ENCODE peak calls at places on chromosomes 3 and 15, in seven cellular contexts. One of them, this sample, is unnamed.

GRCh38 chr15:89206908-89207331 is 14.5 kb downstream of the RLBP1 start:
- DNase-seq in stomach: peak; percentile 78
- DNase-seq in esophagus muscularis mucosa: peak; percentile 94
- DNase-seq in breast epithelium: peak; percentile 44
- DNase-seq in K562: peak; percentile 84
- DNase-seq in HCT116: peak; percentile 47
- DNase-seq in suprapubic skin: peak; percentile 82
- DNase-seq in this sample: peak; percentile 84

GRCh38 chr15:29568840-29569532 is 253.3 kb downstream of the TJP1 start:
- DNase-seq in stomach: no peak
- DNase-seq in esophagus muscularis mucosa: peak; percentile 62
- DNase-seq in breast epithelium: no peak
- DNase-seq in K562: no peak
- DNase-seq in HCT116: peak; percentile 38
- DNase-seq in suprapubic skin: no peak
- DNase-seq in this sample: no peak

GRCh38 chr15:31383150-31383549 is 56.5 kb downstream of the KLF13 start:
- DNase-seq in stomach: no peak
- DNase-seq in esophagus muscularis mucosa: no peak
- DNase-seq in breast epithelium: no peak
- DNase-seq in K562: no peak
- DNase-seq in HCT116: no peak
- DNase-seq in suprapubic skin: no peak
- DNase-seq in this sample: no peak

GRCh38 chr3:158093526-158093925 is 12.7 kb downstream of the SHOX2 start:
- DNase-seq in stomach: no peak
- DNase-seq in esophagus muscularis mucosa: no peak
- DNase-seq in breast epithelium: no peak
- DNase-seq in K562: no peak
- DNase-seq in HCT116: no peak
- DNase-seq in suprapubic skin: no peak
- DNase-seq in this sample: no peak

GRCh38 chr3:127915115-127915936 is at the start of gene KBTBD12:
- DNase-seq in stomach: peak; percentile 34
- DNase-seq in esophagus muscularis mucosa: no peak
- DNase-seq in breast epithelium: no peak
- DNase-seq in K562: no peak
- DNase-seq in HCT116: no peak
- DNase-seq in suprapubic skin: no peak
- DNase-seq in this sample: peak; percentile 77

GRCh38 chr3:159818399-159818798 is 170.2 kb upstream of the IL12A start:
- DNase-seq in stomach: no peak
- DNase-seq in esophagus muscularis mucosa: no peak
- DNase-seq in breast epithelium: no peak
- DNase-seq in K562: no peak
- DNase-seq in HCT116: no peak
- DNase-seq in suprapubic skin: no peak
- DNase-seq in this sample: no peak

GRCh38 chr3:138059261-138059660 is 49.3 kb downstream of the CLDN18 start:
- DNase-seq in stomach: no peak
- DNase-seq in esophagus muscularis mucosa: peak; percentile 70
- DNase-seq in breast epithelium: no peak
- DNase-seq in K562: no peak
- DNase-seq in HCT116: no peak
- DNase-seq in suprapubic skin: no peak
- DNase-seq in this sample: no peak

GRCh38 chr15:74869726-74870407 is 3.3 kb downstream of the SCAMP2 start:
- DNase-seq in stomach: peak; percentile 62
- DNase-seq in esophagus muscularis mucosa: peak; percentile 93
- DNase-seq in breast epithelium: peak; percentile 56
- DNase-seq in K562: peak; percentile 34
- DNase-seq in HCT116: no peak
- DNase-seq in suprapubic skin: peak; percentile 83
- DNase-seq in this sample: peak; percentile 88

GRCh38 chr15:63368503-63368902 is 13.1 kb downstream of the CA12 start:
- DNase-seq in stomach: no peak
- DNase-seq in esophagus muscularis mucosa: no peak
- DNase-seq in breast epithelium: no peak
- DNase-seq in K562: no peak
- DNase-seq in HCT116: no peak
- DNase-seq in suprapubic skin: no peak
- DNase-seq in this sample: no peak

GRCh38 chr15:75834011-75834410 is 9.2 kb upstream of the UBE2Q2 start:
- DNase-seq in stomach: no peak
- DNase-seq in esophagus muscularis mucosa: peak; percentile 70
- DNase-seq in breast epithelium: no peak
- DNase-seq in K562: no peak
- DNase-seq in HCT116: no peak
- DNase-seq in suprapubic skin: no peak
- DNase-seq in this sample: no peak

GRCh38 chr3:8851703-8852102 is 82.3 kb upstream of the OXTR start:
- DNase-seq in stomach: no peak
- DNase-seq in esophagus muscularis mucosa: no peak
- DNase-seq in breast epithelium: no peak
- DNase-seq in K562: no peak
- DNase-seq in HCT116: no peak
- DNase-seq in suprapubic skin: no peak
- DNase-seq in this sample: no peak

GRCh38 chr3:185824467-185825378 is at the start of gene IGF2BP2:
- DNase-seq in stomach: peak; percentile 78
- DNase-seq in esophagus muscularis mucosa: no peak
- DNase-seq in breast epithelium: no peak
- DNase-seq in K562: peak; percentile 87
- DNase-seq in HCT116: no peak
- DNase-seq in suprapubic skin: peak; percentile 79
- DNase-seq in this sample: peak; percentile 77

GRCh38 chr3:187368765-187369450 is 723 bp downstream of the RTP4 start:
- DNase-seq in stomach: no peak
- DNase-seq in esophagus muscularis mucosa: no peak
- DNase-seq in breast epithelium: no peak
- DNase-seq in K562: no peak
- DNase-seq in HCT116: no peak
- DNase-seq in suprapubic skin: no peak
- DNase-seq in this sample: no peak

GRCh38 chr3:128805771-128806170 is 73.6 kb upstream of the ACAD9 start:
- DNase-seq in stomach: no peak
- DNase-seq in esophagus muscularis mucosa: no peak
- DNase-seq in breast epithelium: no peak
- DNase-seq in K562: peak; percentile 26
- DNase-seq in HCT116: no peak
- DNase-seq in suprapubic skin: no peak
- DNase-seq in this sample: no peak

GRCh38 chr15:49731187-49731828 is 110.5 kb downstream of the DTWD1 start:
- DNase-seq in stomach: no peak
- DNase-seq in esophagus muscularis mucosa: no peak
- DNase-seq in breast epithelium: no peak
- DNase-seq in K562: no peak
- DNase-seq in HCT116: no peak
- DNase-seq in suprapubic skin: no peak
- DNase-seq in this sample: no peak

GRCh38 chr3:133136114-133137041 is 98.2 kb downstream of the TMEM108 start:
- DNase-seq in stomach: no peak
- DNase-seq in esophagus muscularis mucosa: no peak
- DNase-seq in breast epithelium: no peak
- DNase-seq in K562: no peak
- DNase-seq in HCT116: no peak
- DNase-seq in suprapubic skin: no peak
- DNase-seq in this sample: no peak

GRCh38 chr3:32570426-32571191 is at the start of gene DYNC1LI1:
- DNase-seq in stomach: peak; percentile 95
- DNase-seq in esophagus muscularis mucosa: peak; percentile 98
- DNase-seq in breast epithelium: peak; percentile 91
- DNase-seq in K562: peak; percentile 97
- DNase-seq in HCT116: peak; percentile 82
- DNase-seq in suprapubic skin: peak; percentile 95
- DNase-seq in this sample: peak; percentile 97

GRCh38 chr3:185779461-185779860 is 45.4 kb downstream of the IGF2BP2 start:
- DNase-seq in stomach: no peak
- DNase-seq in esophagus muscularis mucosa: no peak
- DNase-seq in breast epithelium: no peak
- DNase-seq in K562: no peak
- DNase-seq in HCT116: no peak
- DNase-seq in suprapubic skin: no peak
- DNase-seq in this sample: no peak

GRCh38 chr3:132164469-132165092 is 129.8 kb upstream of the CPNE4 start:
- DNase-seq in stomach: no peak
- DNase-seq in esophagus muscularis mucosa: no peak
- DNase-seq in breast epithelium: no peak
- DNase-seq in K562: no peak
- DNase-seq in HCT116: no peak
- DNase-seq in suprapubic skin: no peak
- DNase-seq in this sample: no peak

GRCh38 chr3:187518207-187518606 is 150.0 kb downstream of the RTP4 start:
- DNase-seq in stomach: no peak
- DNase-seq in esophagus muscularis mucosa: peak; percentile 3
- DNase-seq in breast epithelium: no peak
- DNase-seq in K562: no peak
- DNase-seq in HCT116: no peak
- DNase-seq in suprapubic skin: no peak
- DNase-seq in this sample: no peak

GRCh38 chr3:196662711-196663571 is 23.4 kb downstream of the NRROS start:
- DNase-seq in stomach: no peak
- DNase-seq in esophagus muscularis mucosa: no peak
- DNase-seq in breast epithelium: no peak
- DNase-seq in K562: peak; percentile 70
- DNase-seq in HCT116: no peak
- DNase-seq in suprapubic skin: no peak
- DNase-seq in this sample: no peak

GRCh38 chr3:196662033-196662432 is 22.5 kb downstream of the NRROS start:
- DNase-seq in stomach: no peak
- DNase-seq in esophagus muscularis mucosa: no peak
- DNase-seq in breast epithelium: no peak
- DNase-seq in K562: no peak
- DNase-seq in HCT116: no peak
- DNase-seq in suprapubic skin: no peak
- DNase-seq in this sample: no peak

GRCh38 chr3:196670335-196670734 is 30.8 kb downstream of the NRROS start:
- DNase-seq in stomach: no peak
- DNase-seq in esophagus muscularis mucosa: no peak
- DNase-seq in breast epithelium: no peak
- DNase-seq in K562: no peak
- DNase-seq in HCT116: no peak
- DNase-seq in suprapubic skin: no peak
- DNase-seq in this sample: no peak

GRCh38 chr3:196667056-196667844 is 27.8 kb downstream of the NRROS start:
- DNase-seq in stomach: no peak
- DNase-seq in esophagus muscularis mucosa: no peak
- DNase-seq in breast epithelium: no peak
- DNase-seq in K562: no peak
- DNase-seq in HCT116: no peak
- DNase-seq in suprapubic skin: no peak
- DNase-seq in this sample: no peak

GRCh38 chr3:196666001-196666867 is 26.7 kb downstream of the NRROS start:
- DNase-seq in stomach: no peak
- DNase-seq in esophagus muscularis mucosa: no peak
- DNase-seq in breast epithelium: peak; percentile 69
- DNase-seq in K562: no peak
- DNase-seq in HCT116: no peak
- DNase-seq in suprapubic skin: no peak
- DNase-seq in this sample: no peak
- H3K27ac ChIP-seq in stomach: no peak overlapping the region
- H3K27ac ChIP-seq in esophagus muscularis mucosa: no peak overlapping the region
- H3K27ac ChIP-seq in breast epithelium: peak overlapping the region; percentile 48
- H3K27ac ChIP-seq in K562: no peak overlapping the region
- H3K27ac ChIP-seq in HCT116: no peak overlapping the region
- H3K27ac ChIP-seq in suprapubic skin: no peak overlapping the region
- H3K27ac ChIP-seq in this sample: no peak overlapping the region

DNA sequence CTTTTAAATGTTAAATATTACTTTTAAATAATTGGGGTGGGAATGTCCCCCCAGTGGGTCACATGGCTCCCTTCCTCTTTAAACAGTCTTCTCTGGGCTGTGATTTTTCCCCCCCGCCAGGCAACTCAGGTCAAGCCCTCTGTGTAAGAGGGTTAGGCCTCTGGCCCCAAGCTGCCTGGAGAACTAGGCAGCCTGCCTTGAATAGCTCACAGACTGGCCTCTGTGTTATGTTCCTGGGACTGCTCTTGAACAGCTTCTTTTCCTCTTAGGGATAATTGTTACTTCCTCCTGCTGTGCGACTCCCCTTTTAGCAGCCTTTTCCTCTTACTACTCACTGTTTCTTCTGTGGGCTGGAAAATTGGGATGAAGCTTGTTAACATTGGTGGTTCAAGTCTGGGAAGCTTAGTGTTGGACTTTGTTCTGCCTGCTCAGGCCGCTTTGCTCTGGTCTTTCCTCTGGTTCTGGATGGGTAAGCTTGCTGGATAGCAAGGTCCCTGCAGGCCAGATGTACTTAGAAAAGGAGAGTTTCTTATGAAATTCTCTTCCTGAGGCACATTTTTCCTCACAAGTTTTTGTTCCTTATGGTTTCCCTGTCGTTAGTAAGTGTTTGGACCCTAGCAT is 2.2 kb downstream of the TEX264 start:
- DNase-seq in stomach: peak; percentile 19
- DNase-seq in esophagus muscularis mucosa: no peak
- DNase-seq in breast epithelium: no peak
- DNase-seq in K562: no peak
- DNase-seq in HCT116: no peak
- DNase-seq in suprapubic skin: peak; percentile 52
- DNase-seq in this sample: peak; percentile 43
- TF ChIP-seq POLR2AphosphoS5 in stomach: no peak
- TF ChIP-seq POLR2AphosphoS5 in esophagus muscularis mucosa: no peak
- TF ChIP-seq POLR2AphosphoS5 in breast epithelium: no peak
- TF ChIP-seq POLR2AphosphoS5 in K562: no peak
- TF ChIP-seq POLR2AphosphoS5 in HCT116: no peak
- TF ChIP-seq POLR2AphosphoS5 in suprapubic skin: no peak
- TF ChIP-seq POLR2AphosphoS5 in this sample: no peak

DNA sequence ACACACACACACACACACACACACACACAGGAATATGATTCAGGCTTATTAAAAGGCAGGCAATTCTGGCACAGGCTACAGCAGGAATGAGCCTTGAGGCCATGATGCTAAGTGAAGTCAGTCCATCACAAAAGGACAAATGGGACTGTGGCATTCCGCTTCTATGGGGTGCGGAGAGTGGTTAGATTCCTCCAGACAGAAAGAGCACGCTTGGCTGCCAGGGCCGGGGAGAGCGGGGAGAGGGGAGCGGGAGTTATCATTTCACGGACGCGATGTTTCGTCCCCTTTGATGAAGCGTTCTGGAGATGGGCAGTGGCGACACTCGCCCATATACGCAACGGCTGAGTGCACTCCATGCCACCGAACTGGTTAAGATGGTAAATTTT is 58.5 kb upstream of the FAM174B start:
- DNase-seq in stomach: no peak
- DNase-seq in esophagus muscularis mucosa: no peak
- DNase-seq in breast epithelium: peak; percentile 39
- DNase-seq in K562: no peak
- DNase-seq in HCT116: no peak
- DNase-seq in suprapubic skin: no peak
- DNase-seq in this sample: no peak
- H3K27ac ChIP-seq in stomach: peak overlapping the region; percentile 77
- H3K27ac ChIP-seq in esophagus muscularis mucosa: peak overlapping the region; percentile 89
- H3K27ac ChIP-seq in breast epithelium: peak overlapping the region; percentile 87
- H3K27ac ChIP-seq in K562: no peak overlapping the region
- H3K27ac ChIP-seq in HCT116: no peak overlapping the region
- H3K27ac ChIP-seq in suprapubic skin: peak overlapping the region; percentile 76
- H3K27ac ChIP-seq in this sample: peak overlapping the region; percentile 81

DNA sequence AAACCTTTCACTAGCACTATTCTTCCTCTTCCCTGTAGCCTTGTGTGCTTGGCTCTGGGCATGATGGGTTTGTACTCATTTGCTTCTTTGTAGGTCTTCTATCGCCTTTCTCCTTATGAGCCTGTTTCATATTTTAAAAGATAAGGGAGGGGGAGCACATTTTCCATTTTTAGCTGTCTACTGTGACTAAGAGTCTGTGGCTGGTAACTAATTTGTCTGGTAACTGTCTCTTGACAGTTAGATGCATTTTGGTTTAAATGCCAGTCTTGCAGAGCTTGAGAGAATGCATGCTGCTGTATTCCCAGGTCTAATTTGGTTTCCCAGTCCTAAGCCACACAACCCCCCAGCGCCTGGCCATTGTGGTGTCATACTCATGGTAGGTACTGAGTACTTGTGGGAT is 13.6 kb upstream of the GPR171 start:
- DNase-seq in stomach: no peak
- DNase-seq in esophagus muscularis mucosa: no peak
- DNase-seq in breast epithelium: no peak
- DNase-seq in K562: no peak
- DNase-seq in HCT116: no peak
- DNase-seq in suprapubic skin: no peak
- DNase-seq in this sample: no peak
- TF ChIP-seq POLR2AphosphoS5 in stomach: no peak
- TF ChIP-seq POLR2AphosphoS5 in esophagus muscularis mucosa: no peak
- TF ChIP-seq POLR2AphosphoS5 in breast epithelium: no peak
- TF ChIP-seq POLR2AphosphoS5 in K562: no peak
- TF ChIP-seq POLR2AphosphoS5 in HCT116: no peak
- TF ChIP-seq POLR2AphosphoS5 in suprapubic skin: no peak
- TF ChIP-seq POLR2AphosphoS5 in this sample: no peak